ENCODE peak calls at places on chromosomes 3 and 15, in nine cellular contexts. One of them, this sample, is unnamed.

GRCh38 chr3:169562988-169563774 is 100.3 kb downstream of the MECOM start:
- DNase-seq in HAP-1: no peak
- DNase-seq in GM12878: no peak
- DNase-seq in lung: no peak
- DNase-seq in H54: no peak
- DNase-seq in activated T-helper 1 cell treated with anti-CD3 and anti-CD28 coated beads, Interleukin-2, amount 50 U/mL, for 16 hours: no peak
- DNase-seq in astrocyte of the spinal cord: no peak
- DNase-seq in endothelial cell: no peak
- DNase-seq in adrenal gland: no peak
- DNase-seq in this sample: no peak

GRCh38 chr3:169923189-169923588 is 11.8 kb downstream of the SAMD7 start:
- DNase-seq in HAP-1: no peak
- DNase-seq in GM12878: no peak
- DNase-seq in lung: peak; percentile 39
- DNase-seq in H54: no peak
- DNase-seq in activated T-helper 1 cell treated with anti-CD3 and anti-CD28 coated beads, Interleukin-2, amount 50 U/mL, for 16 hours: no peak
- DNase-seq in astrocyte of the spinal cord: no peak
- DNase-seq in endothelial cell: no peak
- DNase-seq in adrenal gland: peak; percentile 98
- DNase-seq in this sample: no peak

GRCh38 chr3:160006282-160007163 is 17.9 kb downstream of the IL12A start:
- DNase-seq in HAP-1: peak; percentile 61
- DNase-seq in GM12878: no peak
- DNase-seq in lung: peak; percentile 35
- DNase-seq in H54: peak; percentile 47
- DNase-seq in activated T-helper 1 cell treated with anti-CD3 and anti-CD28 coated beads, Interleukin-2, amount 50 U/mL, for 16 hours: no peak
- DNase-seq in astrocyte of the spinal cord: peak; percentile 78
- DNase-seq in endothelial cell: peak; percentile 52
- DNase-seq in adrenal gland: peak; percentile 69
- DNase-seq in this sample: no peak

GRCh38 chr3:129944709-129945108 is 29.8 kb upstream of the TRH start:
- DNase-seq in HAP-1: no peak
- DNase-seq in GM12878: no peak
- DNase-seq in lung: no peak
- DNase-seq in H54: no peak
- DNase-seq in activated T-helper 1 cell treated with anti-CD3 and anti-CD28 coated beads, Interleukin-2, amount 50 U/mL, for 16 hours: no peak
- DNase-seq in astrocyte of the spinal cord: no peak
- DNase-seq in endothelial cell: no peak
- DNase-seq in adrenal gland: no peak
- DNase-seq in this sample: no peak

GRCh38 chr3:40494698-40495097 is 11.1 kb upstream of the ZNF620 start:
- DNase-seq in HAP-1: no peak
- DNase-seq in GM12878: no peak
- DNase-seq in lung: no peak
- DNase-seq in H54: no peak
- DNase-seq in activated T-helper 1 cell treated with anti-CD3 and anti-CD28 coated beads, Interleukin-2, amount 50 U/mL, for 16 hours: no peak
- DNase-seq in astrocyte of the spinal cord: no peak
- DNase-seq in endothelial cell: no peak
- DNase-seq in adrenal gland: no peak
- DNase-seq in this sample: no peak

GRCh38 chr3:115072265-115073008 is 74.7 kb downstream of the ZBTB20 start:
- DNase-seq in HAP-1: peak; percentile 44
- DNase-seq in GM12878: no peak
- DNase-seq in lung: no peak
- DNase-seq in H54: no peak
- DNase-seq in activated T-helper 1 cell treated with anti-CD3 and anti-CD28 coated beads, Interleukin-2, amount 50 U/mL, for 16 hours: no peak
- DNase-seq in astrocyte of the spinal cord: peak; percentile 49
- DNase-seq in endothelial cell: no peak
- DNase-seq in adrenal gland: no peak
- DNase-seq in this sample: no peak

GRCh38 chr15:69305204-69305931 is 6.7 kb downstream of the PAQR5 start:
- DNase-seq in HAP-1: no peak
- DNase-seq in GM12878: no peak
- DNase-seq in lung: no peak
- DNase-seq in H54: peak; percentile 67
- DNase-seq in activated T-helper 1 cell treated with anti-CD3 and anti-CD28 coated beads, Interleukin-2, amount 50 U/mL, for 16 hours: no peak
- DNase-seq in astrocyte of the spinal cord: peak; percentile 85
- DNase-seq in endothelial cell: no peak
- DNase-seq in adrenal gland: peak; percentile 93
- DNase-seq in this sample: no peak

GRCh38 chr15:39756806-39757522 is 25.7 kb downstream of the FSIP1 start:
- DNase-seq in HAP-1: peak; percentile 69
- DNase-seq in GM12878: no peak
- DNase-seq in lung: no peak
- DNase-seq in H54: no peak
- DNase-seq in activated T-helper 1 cell treated with anti-CD3 and anti-CD28 coated beads, Interleukin-2, amount 50 U/mL, for 16 hours: no peak
- DNase-seq in astrocyte of the spinal cord: peak; percentile 81
- DNase-seq in endothelial cell: peak; percentile 8
- DNase-seq in adrenal gland: peak; percentile 38
- DNase-seq in this sample: no peak

GRCh38 chr3:184748219-184749135 is 36.6 kb upstream of the MAGEF1 start:
- DNase-seq in HAP-1: no peak
- DNase-seq in GM12878: peak; percentile 44
- DNase-seq in lung: no peak
- DNase-seq in H54: no peak
- DNase-seq in activated T-helper 1 cell treated with anti-CD3 and anti-CD28 coated beads, Interleukin-2, amount 50 U/mL, for 16 hours: no peak
- DNase-seq in astrocyte of the spinal cord: no peak
- DNase-seq in endothelial cell: peak; percentile 22
- DNase-seq in adrenal gland: no peak
- DNase-seq in this sample: no peak

GRCh38 chr15:42691770-42692169 is 45.2 kb downstream of the CDAN1 start:
- DNase-seq in HAP-1: no peak
- DNase-seq in GM12878: no peak
- DNase-seq in lung: no peak
- DNase-seq in H54: no peak
- DNase-seq in activated T-helper 1 cell treated with anti-CD3 and anti-CD28 coated beads, Interleukin-2, amount 50 U/mL, for 16 hours: no peak
- DNase-seq in astrocyte of the spinal cord: no peak
- DNase-seq in endothelial cell: no peak
- DNase-seq in adrenal gland: no peak
- DNase-seq in this sample: no peak

GRCh38 chr15:85167568-85167967 is 185.9 kb downstream of the PDE8A start:
- DNase-seq in HAP-1: no peak
- DNase-seq in GM12878: no peak
- DNase-seq in lung: no peak
- DNase-seq in H54: no peak
- DNase-seq in activated T-helper 1 cell treated with anti-CD3 and anti-CD28 coated beads, Interleukin-2, amount 50 U/mL, for 16 hours: no peak
- DNase-seq in astrocyte of the spinal cord: no peak
- DNase-seq in endothelial cell: no peak
- DNase-seq in adrenal gland: no peak
- DNase-seq in this sample: no peak

GRCh38 chr3:72447059-72447946 is 400.9 kb downstream of the SHQ1 start:
- DNase-seq in HAP-1: peak; percentile 77
- DNase-seq in GM12878: no peak
- DNase-seq in lung: peak; percentile 90
- DNase-seq in H54: peak; percentile 85
- DNase-seq in activated T-helper 1 cell treated with anti-CD3 and anti-CD28 coated beads, Interleukin-2, amount 50 U/mL, for 16 hours: peak; percentile 93
- DNase-seq in astrocyte of the spinal cord: peak; percentile 83
- DNase-seq in endothelial cell: peak; percentile 97
- DNase-seq in adrenal gland: peak; percentile 92
- DNase-seq in this sample: peak; percentile 88

GRCh38 chr15:29670945-29671307 is 151.3 kb downstream of the TJP1 start:
- DNase-seq in HAP-1: no peak
- DNase-seq in GM12878: no peak
- DNase-seq in lung: peak; percentile 80
- DNase-seq in H54: peak; percentile 73
- DNase-seq in activated T-helper 1 cell treated with anti-CD3 and anti-CD28 coated beads, Interleukin-2, amount 50 U/mL, for 16 hours: no peak
- DNase-seq in astrocyte of the spinal cord: peak; percentile 79
- DNase-seq in endothelial cell: no peak
- DNase-seq in adrenal gland: no peak
- DNase-seq in this sample: no peak

GRCh38 chr3:190697901-190698300 is 164.6 kb downstream of the GMNC start:
- DNase-seq in HAP-1: no peak
- DNase-seq in GM12878: no peak
- DNase-seq in lung: no peak
- DNase-seq in H54: no peak
- DNase-seq in activated T-helper 1 cell treated with anti-CD3 and anti-CD28 coated beads, Interleukin-2, amount 50 U/mL, for 16 hours: no peak
- DNase-seq in astrocyte of the spinal cord: peak; percentile 67
- DNase-seq in endothelial cell: no peak
- DNase-seq in adrenal gland: peak; percentile 7
- DNase-seq in this sample: no peak

GRCh38 chr3:67901681-67902080 is 247.3 kb upstream of the SUCLG2 start:
- DNase-seq in HAP-1: no peak
- DNase-seq in GM12878: no peak
- DNase-seq in lung: no peak
- DNase-seq in H54: no peak
- DNase-seq in activated T-helper 1 cell treated with anti-CD3 and anti-CD28 coated beads, Interleukin-2, amount 50 U/mL, for 16 hours: no peak
- DNase-seq in astrocyte of the spinal cord: no peak
- DNase-seq in endothelial cell: no peak
- DNase-seq in adrenal gland: no peak
- DNase-seq in this sample: no peak

GRCh38 chr15:92018535-92019239 is 165.2 kb downstream of the SLCO3A1 start:
- DNase-seq in HAP-1: no peak
- DNase-seq in GM12878: no peak
- DNase-seq in lung: no peak
- DNase-seq in H54: no peak
- DNase-seq in activated T-helper 1 cell treated with anti-CD3 and anti-CD28 coated beads, Interleukin-2, amount 50 U/mL, for 16 hours: no peak
- DNase-seq in astrocyte of the spinal cord: no peak
- DNase-seq in endothelial cell: no peak
- DNase-seq in adrenal gland: no peak
- DNase-seq in this sample: no peak

GRCh38 chr15:49901867-49902775 is 216.9 kb downstream of the ATP8B4 start:
- DNase-seq in HAP-1: no peak
- DNase-seq in GM12878: no peak
- DNase-seq in lung: no peak
- DNase-seq in H54: no peak
- DNase-seq in activated T-helper 1 cell treated with anti-CD3 and anti-CD28 coated beads, Interleukin-2, amount 50 U/mL, for 16 hours: no peak
- DNase-seq in astrocyte of the spinal cord: peak; percentile 65
- DNase-seq in endothelial cell: no peak
- DNase-seq in adrenal gland: no peak
- DNase-seq in this sample: no peak

GRCh38 chr15:68578960-68579935 is at the start of gene CORO2B:
- DNase-seq in HAP-1: peak; percentile 50
- DNase-seq in GM12878: no peak
- DNase-seq in lung: no peak
- DNase-seq in H54: peak; percentile 50
- DNase-seq in activated T-helper 1 cell treated with anti-CD3 and anti-CD28 coated beads, Interleukin-2, amount 50 U/mL, for 16 hours: no peak
- DNase-seq in astrocyte of the spinal cord: peak; percentile 63
- DNase-seq in endothelial cell: peak; percentile 67
- DNase-seq in adrenal gland: peak; percentile 16
- DNase-seq in this sample: no peak

GRCh38 chr15:50321680-50322079 is 33.3 kb downstream of the GABPB1 start:
- DNase-seq in HAP-1: no peak
- DNase-seq in GM12878: no peak
- DNase-seq in lung: no peak
- DNase-seq in H54: no peak
- DNase-seq in activated T-helper 1 cell treated with anti-CD3 and anti-CD28 coated beads, Interleukin-2, amount 50 U/mL, for 16 hours: no peak
- DNase-seq in astrocyte of the spinal cord: no peak
- DNase-seq in endothelial cell: no peak
- DNase-seq in adrenal gland: no peak
- DNase-seq in this sample: no peak

GRCh38 chr3:193240850-193241706 is at the start of gene PLAAT1:
- DNase-seq in HAP-1: peak; percentile 85
- DNase-seq in GM12878: no peak
- DNase-seq in lung: peak; percentile 45
- DNase-seq in H54: peak; percentile 88
- DNase-seq in activated T-helper 1 cell treated with anti-CD3 and anti-CD28 coated beads, Interleukin-2, amount 50 U/mL, for 16 hours: no peak
- DNase-seq in astrocyte of the spinal cord: peak; percentile 58
- DNase-seq in endothelial cell: peak; percentile 72
- DNase-seq in adrenal gland: peak; percentile 82
- DNase-seq in this sample: no peak

GRCh38 chr3:52534281-52535183 is 875 bp upstream of the NT5DC2 start:
- DNase-seq in HAP-1: no peak
- DNase-seq in GM12878: no peak
- DNase-seq in lung: no peak
- DNase-seq in H54: peak; percentile 25
- DNase-seq in activated T-helper 1 cell treated with anti-CD3 and anti-CD28 coated beads, Interleukin-2, amount 50 U/mL, for 16 hours: no peak
- DNase-seq in astrocyte of the spinal cord: peak; percentile 38
- DNase-seq in endothelial cell: peak; percentile 14
- DNase-seq in adrenal gland: peak; percentile 32
- DNase-seq in this sample: no peak

GRCh38 chr15:49154799-49155109 is 645 bp downstream of the COPS2 start:
- DNase-seq in HAP-1: no peak
- DNase-seq in GM12878: no peak
- DNase-seq in lung: no peak
- DNase-seq in H54: no peak
- DNase-seq in activated T-helper 1 cell treated with anti-CD3 and anti-CD28 coated beads, Interleukin-2, amount 50 U/mL, for 16 hours: no peak
- DNase-seq in astrocyte of the spinal cord: no peak
- DNase-seq in endothelial cell: no peak
- DNase-seq in adrenal gland: no peak
- DNase-seq in this sample: no peak

GRCh38 chr3:78724886-78725285 is 1042.9 kb downstream of the ROBO1 start:
- DNase-seq in HAP-1: peak; percentile 99
- DNase-seq in GM12878: no peak
- DNase-seq in lung: no peak
- DNase-seq in H54: no peak
- DNase-seq in activated T-helper 1 cell treated with anti-CD3 and anti-CD28 coated beads, Interleukin-2, amount 50 U/mL, for 16 hours: no peak
- DNase-seq in astrocyte of the spinal cord: no peak
- DNase-seq in endothelial cell: no peak
- DNase-seq in adrenal gland: no peak
- DNase-seq in this sample: no peak

GRCh38 chr3:45583021-45583851 is 11.3 kb upstream of the LIMD1 start:
- DNase-seq in HAP-1: no peak
- DNase-seq in GM12878: no peak
- DNase-seq in lung: no peak
- DNase-seq in H54: no peak
- DNase-seq in activated T-helper 1 cell treated with anti-CD3 and anti-CD28 coated beads, Interleukin-2, amount 50 U/mL, for 16 hours: no peak
- DNase-seq in astrocyte of the spinal cord: no peak
- DNase-seq in endothelial cell: no peak
- DNase-seq in adrenal gland: peak; percentile 81
- DNase-seq in this sample: no peak

GRCh38 chr3:167740961-167741587 is 5.6 kb downstream of the SERPINI1 start:
- DNase-seq in HAP-1: peak; percentile 16
- DNase-seq in GM12878: no peak
- DNase-seq in lung: no peak
- DNase-seq in H54: no peak
- DNase-seq in activated T-helper 1 cell treated with anti-CD3 and anti-CD28 coated beads, Interleukin-2, amount 50 U/mL, for 16 hours: no peak
- DNase-seq in astrocyte of the spinal cord: peak; percentile 50
- DNase-seq in endothelial cell: peak; percentile 47
- DNase-seq in adrenal gland: peak; percentile 17
- DNase-seq in this sample: no peak

GRCh38 chr3:34056181-34056910 is 257.9 kb downstream of the PDCD6IP start:
- DNase-seq in HAP-1: no peak
- DNase-seq in GM12878: no peak
- DNase-seq in lung: no peak
- DNase-seq in H54: no peak
- DNase-seq in activated T-helper 1 cell treated with anti-CD3 and anti-CD28 coated beads, Interleukin-2, amount 50 U/mL, for 16 hours: no peak
- DNase-seq in astrocyte of the spinal cord: no peak
- DNase-seq in endothelial cell: no peak
- DNase-seq in adrenal gland: no peak
- DNase-seq in this sample: no peak

GRCh38 chr3:108835101-108835500 is 12.5 kb downstream of the TRAT1 start:
- DNase-seq in HAP-1: peak; percentile 97
- DNase-seq in GM12878: no peak
- DNase-seq in lung: no peak
- DNase-seq in H54: no peak
- DNase-seq in activated T-helper 1 cell treated with anti-CD3 and anti-CD28 coated beads, Interleukin-2, amount 50 U/mL, for 16 hours: peak; percentile 17
- DNase-seq in astrocyte of the spinal cord: no peak
- DNase-seq in endothelial cell: no peak
- DNase-seq in adrenal gland: no peak
- DNase-seq in this sample: peak; percentile 26

GRCh38 chr3:52253314-52254260 is 8.0 kb downstream of the PPM1M start:
- DNase-seq in HAP-1: no peak
- DNase-seq in GM12878: peak; percentile 85
- DNase-seq in lung: no peak
- DNase-seq in H54: no peak
- DNase-seq in activated T-helper 1 cell treated with anti-CD3 and anti-CD28 coated beads, Interleukin-2, amount 50 U/mL, for 16 hours: peak; percentile 73
- DNase-seq in astrocyte of the spinal cord: no peak
- DNase-seq in endothelial cell: no peak
- DNase-seq in adrenal gland: peak; percentile 65
- DNase-seq in this sample: peak; percentile 91

This sample was measured in stimulated activated naive CD4-positive, alpha-beta T cell treated with Interleukin-2 at 50 U/mL for 16 hours.